ENCODE peak calls at places on chromosomes 11 and 22, in ten cellular contexts. Q is K562, T is transverse colon, L is heart left ventricle, S is Peyer's patch, J is body of pancreas, C is IMR-90, K is right lobe of liver, Z is esophagus muscularis mucosa, V is stomach. Y is an unnamed sample.

GRCh38 chr11:123672568-123672967 is 18.1 kb upstream of the SCN3B start:
- DNase-seq in Q (no peak), T (no peak), L (no peak), S (no peak), J (no peak), C (no peak), K (no peak), Z (no peak), V (no peak), Y (no peak)

GRCh38 chr22:29427176-29427760 is 11.1 kb upstream of the RFPL1 start:
- DNase-seq in Q (no peak), T (no peak), L (no peak), S (no peak), J (no peak), C (no peak), K (no peak), Z (peak; percentile 53), V (no peak), Y (no peak)

GRCh38 chr11:19759389-19759788 is 46.8 kb downstream of the NAV2 start:
- DNase-seq in Q (no peak), T (no peak), L (no peak), S (no peak), J (no peak), C (no peak), K (no peak), Z (no peak), V (no peak), Y (no peak)

GRCh38 chr22:23282089-23282501 is 101.8 kb downstream of the BCR start:
- DNase-seq in Q (no peak), T (peak; percentile 60), L (peak; percentile 85), S (peak; percentile 75), J (peak; percentile 89), C (peak; percentile 69), K (no peak), Z (no peak), V (peak; percentile 81), Y (peak; percentile 85)

GRCh38 chr11:6321961-6322362 is 1.7 kb upstream of the CAVIN3 start:
- DNase-seq in Q (no peak), T (no peak), L (no peak), S (no peak), J (no peak), C (peak; percentile 82), K (no peak), Z (no peak), V (no peak), Y (no peak)

GRCh38 chr11:66843776-66844495 is 695 bp downstream of the RCE1 start:
- DNase-seq in Q (no peak), T (no peak), L (no peak), S (peak; percentile 48), J (no peak), C (no peak), K (no peak), Z (no peak), V (no peak), Y (no peak)

GRCh38 chr11:68950268-68950667 is 30.5 kb downstream of the MRGPRD start:
- DNase-seq in Q (peak; percentile 38), T (no peak), L (no peak), S (no peak), J (no peak), C (no peak), K (no peak), Z (no peak), V (no peak), Y (no peak)

GRCh38 chr22:25114369-25115362 is 85.0 kb upstream of the CRYBB3 start:
- DNase-seq in Q (no peak), T (no peak), L (no peak), S (no peak), J (no peak), C (no peak), K (no peak), Z (no peak), V (no peak), Y (peak; percentile 66)

GRCh38 chr11:86559311-86559945 is 113.0 kb downstream of the ME3 start:
- DNase-seq in Q (no peak), T (no peak), L (peak; percentile 80), S (peak; percentile 55), J (no peak), C (peak; percentile 78), K (no peak), Z (peak; percentile 77), V (no peak), Y (no peak)

GRCh38 chr11:124762077-124762623 is at the start of gene ESAM:
- DNase-seq in Q (peak; percentile 75), T (peak; percentile 84), L (peak; percentile 67), S (peak; percentile 81), J (peak; percentile 57), C (no peak), K (peak; percentile 71), Z (peak; percentile 86), V (peak; percentile 76), Y (no peak)
- TF ChIP-seq POLR2A in Q (no peak), T (peak; percentile 40), L (peak; percentile 87), S (no peak), J (peak; percentile 40), C (no peak), K (peak; percentile 50), Z (peak; percentile 19), V (no peak), Y (no peak)

GRCh38 chr11:119513141-119513805 is 90.3 kb upstream of the THY1 start:
- DNase-seq in Q (no peak), T (no peak), L (no peak), S (no peak), J (no peak), C (no peak), K (no peak), Z (no peak), V (no peak), Y (no peak)

GRCh38 chr11:119509277-119509841 is 86.4 kb upstream of the THY1 start:
- DNase-seq in Q (no peak), T (no peak), L (no peak), S (no peak), J (no peak), C (peak; percentile 21), K (no peak), Z (no peak), V (no peak), Y (no peak)

GRCh38 chr11:119512373-119512772 is 89.4 kb upstream of the THY1 start:
- DNase-seq in Q (no peak), T (no peak), L (no peak), S (no peak), J (no peak), C (no peak), K (no peak), Z (no peak), V (no peak), Y (no peak)

GRCh38 chr11:119511601-119512000 is 88.6 kb upstream of the THY1 start:
- DNase-seq in Q (no peak), T (no peak), L (no peak), S (no peak), J (no peak), C (no peak), K (no peak), Z (no peak), V (no peak), Y (no peak)

GRCh38 chr11:119509969-119510401 is 87.0 kb upstream of the THY1 start:
- DNase-seq in Q (peak; percentile 12), T (peak; percentile 10), L (peak; percentile 60), S (no peak), J (peak; percentile 26), C (peak; percentile 92), K (no peak), Z (no peak), V (no peak), Y (no peak)
- TF ChIP-seq POLR2A in Q (no peak), T (no peak), L (no peak), S (no peak), J (no peak), C (no peak), K (no peak), Z (no peak), V (no peak), Y (no peak)

GRCh38 chr11:88312665-88313064 is 24.9 kb downstream of the CTSC start:
- DNase-seq in Q (no peak), T (no peak), L (no peak), S (no peak), J (no peak), C (no peak), K (no peak), Z (no peak), V (no peak), Y (no peak)

GRCh38 chr11:88313441-88313840 is 24.1 kb downstream of the CTSC start:
- DNase-seq in Q (no peak), T (no peak), L (no peak), S (no peak), J (no peak), C (peak; percentile 27), K (no peak), Z (no peak), V (no peak), Y (no peak)

GRCh38 chr11:88315015-88315414 is 22.5 kb downstream of the CTSC start:
- DNase-seq in Q (no peak), T (no peak), L (no peak), S (no peak), J (no peak), C (no peak), K (no peak), Z (no peak), V (no peak), Y (no peak)

GRCh38 chr11:88318017-88318416 is 19.5 kb downstream of the CTSC start:
- DNase-seq in Q (no peak), T (no peak), L (no peak), S (no peak), J (no peak), C (no peak), K (no peak), Z (no peak), V (no peak), Y (no peak)

DNA sequence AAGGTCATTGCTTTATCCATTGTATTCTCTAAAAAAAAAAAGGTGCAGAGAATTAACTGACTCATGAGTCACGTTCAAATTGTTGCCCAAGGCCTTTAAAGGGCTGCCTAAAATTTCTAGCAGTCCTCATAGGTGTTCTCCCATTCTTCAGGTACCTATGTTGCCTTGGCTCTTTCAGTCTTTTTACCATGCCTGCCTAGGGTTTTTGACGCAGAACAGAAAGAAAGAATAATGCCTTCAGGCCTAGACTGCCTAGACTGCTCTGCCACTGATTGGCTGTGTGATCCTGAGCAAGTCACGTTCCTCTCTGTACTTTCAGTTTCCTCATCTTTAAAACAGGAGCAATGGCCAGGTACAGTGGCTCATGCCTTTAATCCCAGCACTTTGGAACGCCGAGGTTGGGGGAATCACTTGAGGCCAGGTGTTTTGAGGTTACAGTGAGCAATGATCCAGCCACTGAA is 21.5 kb downstream of the CTSC start:
- DNase-seq in Q (no peak), T (no peak), L (no peak), S (no peak), J (no peak), C (no peak), K (no peak), Z (no peak), V (no peak), Y (no peak)
- TF ChIP-seq POLR2A in Q (no peak), T (no peak), L (no peak), S (no peak), J (no peak), C (no peak), K (no peak), Z (no peak), V (no peak), Y (no peak)

GRCh38 chr11:93729129-93729616 is 12.1 kb downstream of the TAF1D start:
- DNase-seq in Q (no peak), T (no peak), L (no peak), S (no peak), J (no peak), C (no peak), K (no peak), Z (no peak), V (no peak), Y (no peak)
- TF ChIP-seq POLR2A in Q (peak; percentile 87), T (no peak), L (no peak), S (no peak), J (no peak), C (peak; percentile 45), K (no peak), Z (no peak), V (no peak), Y (no peak)